ENCODE peak calls at places on chromosome 12, in ten cellular contexts. J is A673, D is AG09309, I is GM23338, U is dorsolateral prefrontal cortex, A is lower leg skin, K is tibial artery, Y is mesothelial cell of epicardium, P is IMR-90, F is GM13976. R is an unnamed sample.

GRCh38 chr12:28925726-28926376 is 223.2 kb upstream of the FAR2 start:
- DNase-seq in U (no peak), K (no peak), P (peak), J (no peak), Y (no peak), D (peak), A (peak), I (no peak), F (no peak), R (no peak)

GRCh38 chr12:33156042-33156441 is 259.5 kb upstream of the PKP2 start:
- DNase-seq in I (no peak), A (no peak), K (no peak), D (no peak), F (no peak), Y (no peak), U (no peak), J (no peak), P (no peak), R (no peak)

GRCh38 chr12:85575115-85576096 is 260.8 kb downstream of the RASSF9 start:
- DNase-seq in P (peak), U (no peak), F (peak), J (peak), Y (peak), K (peak), I (peak), A (peak), D (peak), R (peak)

GRCh38 chr12:3247596-3248270 is 170.6 kb downstream of the TSPAN9 start:
- DNase-seq in Y (no peak), U (no peak), J (peak), D (no peak), K (no peak), P (no peak), I (no peak), F (no peak), A (no peak), R (peak)

GRCh38 chr12:26651566-26652188 is 181.3 kb downstream of the ITPR2 start:
- DNase-seq in F (peak), K (no peak), I (peak), A (no peak), D (no peak), J (peak), Y (no peak), U (no peak), P (peak), R (peak)

GRCh38 chr12:132178801-132179401 is 34.6 kb downstream of the NOC4L start:
- DNase-seq in P (no peak), J (peak), U (no peak), K (no peak), A (no peak), Y (no peak), I (peak), D (no peak), F (no peak), R (no peak)

GRCh38 chr12:109595321-109595902 is 21.8 kb downstream of the MVK start:
- DNase-seq in J (no peak), A (no peak), D (no peak), K (no peak), Y (no peak), P (no peak), F (no peak), I (no peak), U (no peak), R (no peak)

GRCh38 chr12:131787143-131787660 is 41.0 kb upstream of the MMP17 start:
- DNase-seq in D (no peak), J (no peak), U (peak), Y (no peak), F (no peak), K (no peak), P (no peak), I (no peak), A (no peak), R (no peak)

GRCh38 chr12:48157889-48158370 is 615 bp upstream of the ASB8 start:
- DNase-seq in A (no peak), P (no peak), U (no peak), D (no peak), J (no peak), I (no peak), F (no peak), K (no peak), Y (no peak), R (no peak)

GRCh38 chr12:5188413-5188930 is 144.8 kb downstream of the KCNA5 start:
- DNase-seq in Y (no peak), D (no peak), I (no peak), U (no peak), P (no peak), K (no peak), A (no peak), J (no peak), F (no peak), R (no peak)

GRCh38 chr12:89280833-89281533 is 71.3 kb downstream of the DUSP6 start:
- DNase-seq in A (no peak), I (no peak), Y (no peak), P (peak), K (no peak), U (no peak), D (no peak), J (peak), F (no peak), R (no peak)

GRCh38 chr12:25994901-25995625 is 36.6 kb downstream of the RASSF8 start:
- DNase-seq in P (no peak), F (no peak), D (no peak), Y (no peak), A (no peak), I (peak), J (no peak), K (no peak), U (no peak), R (no peak)

GRCh38 chr12:100877776-100878175 is 83.2 kb downstream of the ANO4 start:
- DNase-seq in K (no peak), A (no peak), P (no peak), J (no peak), D (no peak), I (peak), F (no peak), U (no peak), Y (no peak), R (no peak)
- TF ChIP-seq CTCF in K (no peak), A (no peak), P (peak), J (peak), D (peak), I (peak), F (no peak), U (peak), Y (peak), R (peak)

DNA sequence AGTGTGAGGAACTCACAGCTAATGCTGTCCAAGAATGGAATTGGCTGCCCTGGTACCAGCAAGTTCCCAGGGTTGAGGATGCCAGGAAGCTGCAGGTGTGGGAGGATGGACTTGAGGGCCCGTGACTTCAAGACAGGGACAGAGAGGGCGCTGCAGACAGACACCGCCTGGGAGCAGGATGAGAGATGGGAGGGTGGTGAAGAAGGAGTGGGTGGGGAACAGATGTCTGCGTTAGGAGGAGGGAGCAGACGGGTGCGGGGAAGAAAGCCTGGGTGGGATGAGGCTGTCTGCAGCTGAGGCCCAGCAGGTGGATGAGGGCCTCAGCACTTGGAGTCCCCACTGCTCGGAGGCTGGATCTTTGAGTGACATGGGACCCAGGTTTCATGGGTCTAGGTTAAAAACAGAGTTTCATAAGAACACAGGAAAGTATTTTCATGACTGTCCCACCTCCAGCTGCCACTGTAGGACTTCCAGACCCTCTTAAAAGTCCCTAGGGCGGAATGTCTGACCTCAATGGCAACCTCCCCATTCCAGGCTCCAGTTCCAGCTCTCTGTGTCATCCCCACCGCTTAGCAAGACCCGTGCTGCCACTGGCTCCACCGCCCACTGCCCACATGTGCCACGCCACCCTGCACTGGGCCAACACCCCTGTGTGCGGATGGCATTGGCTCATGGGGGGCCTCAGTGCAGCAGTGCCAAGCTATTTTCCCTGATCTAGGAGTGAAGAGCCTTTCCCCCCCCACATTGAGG is 70.3 kb upstream of the SCN8A start:
- DNase-seq in K (no peak), J (no peak), U (peak), A (no peak), D (no peak), F (no peak), P (no peak), I (peak), Y (no peak), R (no peak)
- TF ChIP-seq CTCF in K (no peak), J (peak), U (no peak), A (no peak), D (no peak), F (no peak), P (no peak), I (peak), Y (no peak), R (no peak)

GRCh38 chr12:1873531-1874149 is 44.8 kb downstream of the CACNA2D4 start:
- DNase-seq in K (no peak), P (no peak), I (no peak), J (no peak), D (no peak), A (no peak), U (no peak), F (no peak), Y (no peak), R (no peak)

GRCh38 chr12:1870086-1870485 is 48.4 kb downstream of the CACNA2D4 start:
- DNase-seq in P (no peak), Y (no peak), U (no peak), F (no peak), A (no peak), I (peak), D (no peak), J (no peak), K (no peak), R (no peak)

GRCh38 chr12:1869145-1869544 is 48.8 kb downstream of the LRTM2 start:
- DNase-seq in K (no peak), P (no peak), I (no peak), J (no peak), F (no peak), Y (no peak), A (no peak), U (no peak), D (no peak), R (no peak)

GRCh38 chr12:1872448-1872847 is 46.0 kb downstream of the CACNA2D4 start:
- DNase-seq in F (no peak), Y (no peak), P (no peak), J (no peak), A (no peak), D (no peak), K (no peak), I (no peak), U (no peak), R (no peak)

DNA sequence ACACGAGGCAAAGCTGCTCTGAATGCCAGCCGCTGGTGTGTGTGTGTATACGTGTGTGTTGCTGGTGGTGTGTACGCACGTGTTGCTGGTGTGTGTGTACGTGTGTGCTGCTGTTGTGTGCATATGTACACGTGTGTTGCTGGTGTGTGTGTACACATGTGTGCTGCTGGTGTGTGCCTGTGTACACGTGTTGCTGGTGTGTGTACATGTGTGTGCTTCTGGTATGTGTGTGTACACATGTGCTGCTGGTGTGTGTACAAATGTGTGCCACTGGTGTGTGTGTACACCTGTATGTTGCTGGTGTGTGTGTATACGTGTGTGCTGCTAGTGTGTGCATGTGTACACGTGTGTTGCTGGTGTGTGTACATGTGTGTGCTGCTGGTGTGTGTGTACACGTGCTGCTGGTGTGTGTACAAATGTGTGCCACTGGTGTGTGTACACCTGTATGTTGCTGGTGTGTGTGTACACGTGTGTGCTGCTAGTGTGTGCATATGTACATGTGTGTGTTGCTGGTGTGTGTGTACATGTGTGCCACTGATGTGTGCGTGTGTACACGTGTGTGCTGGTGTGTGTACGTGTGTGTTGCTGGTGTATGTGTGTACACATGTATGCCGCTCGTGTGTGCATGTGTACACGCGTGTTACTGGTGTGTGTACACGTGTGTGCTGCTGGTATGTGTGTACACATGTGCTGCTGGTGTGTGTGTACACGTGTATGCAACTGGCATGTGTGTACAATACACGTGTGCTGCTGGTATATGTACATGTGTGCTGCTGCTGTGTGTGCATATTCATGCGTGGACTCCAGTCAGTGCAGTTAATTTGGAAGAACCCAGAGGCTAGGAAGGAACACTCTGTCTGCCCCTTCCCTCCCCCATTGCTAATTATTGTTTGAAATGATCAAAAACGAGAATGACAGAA is 47.2 kb downstream of the CACNA2D4 start:
- DNase-seq in I (no peak), F (no peak), A (no peak), J (no peak), U (no peak), Y (no peak), P (no peak), D (no peak), K (no peak), R (no peak)
- TF ChIP-seq CTCF in I (no peak), F (no peak), A (no peak), J (no peak), U (no peak), Y (no peak), P (no peak), D (no peak), K (no peak), R (no peak)

DNA sequence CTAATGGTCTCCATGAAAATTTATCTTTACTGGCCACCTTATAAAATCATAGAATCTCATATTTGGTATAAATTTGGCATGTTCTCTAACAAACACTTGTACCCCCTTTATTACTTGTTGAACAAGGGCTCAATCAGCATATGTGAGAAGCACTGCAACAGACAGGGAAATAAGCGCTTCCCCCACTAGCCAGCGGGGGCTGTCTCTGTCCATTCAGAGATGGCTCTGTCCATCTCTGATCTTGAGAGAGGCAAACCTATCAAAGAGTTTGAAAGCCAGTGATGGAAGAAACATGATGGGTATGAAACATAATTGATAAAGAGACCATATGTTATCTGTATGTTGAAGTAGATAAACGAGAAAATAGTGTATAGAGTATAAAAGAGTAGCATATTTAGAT is 326.8 kb downstream of the PDZRN4 start:
- DNase-seq in A (no peak), I (peak), J (peak), F (no peak), K (no peak), Y (no peak), U (no peak), D (no peak), P (no peak), R (no peak)
- TF ChIP-seq CTCF in A (no peak), I (peak), J (peak), F (no peak), K (no peak), Y (no peak), U (no peak), D (no peak), P (no peak), R (no peak)

GRCh38 chr12:19892186-19892585 is 452.9 kb downstream of the AEBP2 start:
- DNase-seq in I (no peak), D (no peak), A (no peak), K (no peak), U (no peak), P (peak), J (peak), Y (no peak), F (no peak), R (no peak)

GRCh38 chr12:19894049-19894448 is 454.8 kb downstream of the AEBP2 start:
- DNase-seq in F (peak), Y (no peak), I (no peak), U (no peak), P (peak), J (peak), K (no peak), A (no peak), D (peak), R (peak)

GRCh38 chr12:19895609-19896008 is 456.3 kb downstream of the AEBP2 start:
- DNase-seq in D (no peak), U (no peak), F (no peak), P (peak), Y (no peak), K (no peak), J (no peak), A (no peak), I (no peak), R (no peak)

GRCh38 chr12:19894803-19895202 is 455.5 kb downstream of the AEBP2 start:
- DNase-seq in P (peak), I (no peak), F (peak), D (no peak), U (no peak), K (no peak), Y (no peak), A (no peak), J (no peak), R (peak)

GRCh38 chr12:19893514-19893913 is 454.2 kb downstream of the AEBP2 start:
- DNase-seq in I (peak), D (no peak), P (peak), A (no peak), K (no peak), J (peak), Y (no peak), F (peak), U (no peak), R (peak)
- TF ChIP-seq CTCF in I (peak), D (peak), P (peak), A (no peak), K (no peak), J (peak), Y (no peak), F (no peak), U (no peak), R (peak)

GRCh38 chr12:124389537-124390441 is 94.9 kb downstream of the RFLNA start:
- DNase-seq in P (no peak), Y (no peak), A (no peak), J (no peak), D (no peak), K (no peak), U (no peak), I (no peak), F (no peak), R (no peak)

GRCh38 chr12:124387510-124387855 is 92.6 kb downstream of the RFLNA start:
- DNase-seq in F (no peak), A (no peak), I (no peak), D (no peak), K (no peak), J (no peak), Y (no peak), P (no peak), U (no peak), R (no peak)

GRCh38 chr12:124388038-124388676 is 93.3 kb downstream of the RFLNA start:
- DNase-seq in J (no peak), A (no peak), U (no peak), P (no peak), D (no peak), F (no peak), Y (no peak), I (no peak), K (no peak), R (no peak)

GRCh38 chr12:124390442-124391116 is 95.7 kb downstream of the RFLNA start:
- DNase-seq in J (no peak), A (no peak), P (peak), F (peak), I (no peak), K (peak), U (no peak), D (no peak), Y (no peak), R (peak)

DNA sequence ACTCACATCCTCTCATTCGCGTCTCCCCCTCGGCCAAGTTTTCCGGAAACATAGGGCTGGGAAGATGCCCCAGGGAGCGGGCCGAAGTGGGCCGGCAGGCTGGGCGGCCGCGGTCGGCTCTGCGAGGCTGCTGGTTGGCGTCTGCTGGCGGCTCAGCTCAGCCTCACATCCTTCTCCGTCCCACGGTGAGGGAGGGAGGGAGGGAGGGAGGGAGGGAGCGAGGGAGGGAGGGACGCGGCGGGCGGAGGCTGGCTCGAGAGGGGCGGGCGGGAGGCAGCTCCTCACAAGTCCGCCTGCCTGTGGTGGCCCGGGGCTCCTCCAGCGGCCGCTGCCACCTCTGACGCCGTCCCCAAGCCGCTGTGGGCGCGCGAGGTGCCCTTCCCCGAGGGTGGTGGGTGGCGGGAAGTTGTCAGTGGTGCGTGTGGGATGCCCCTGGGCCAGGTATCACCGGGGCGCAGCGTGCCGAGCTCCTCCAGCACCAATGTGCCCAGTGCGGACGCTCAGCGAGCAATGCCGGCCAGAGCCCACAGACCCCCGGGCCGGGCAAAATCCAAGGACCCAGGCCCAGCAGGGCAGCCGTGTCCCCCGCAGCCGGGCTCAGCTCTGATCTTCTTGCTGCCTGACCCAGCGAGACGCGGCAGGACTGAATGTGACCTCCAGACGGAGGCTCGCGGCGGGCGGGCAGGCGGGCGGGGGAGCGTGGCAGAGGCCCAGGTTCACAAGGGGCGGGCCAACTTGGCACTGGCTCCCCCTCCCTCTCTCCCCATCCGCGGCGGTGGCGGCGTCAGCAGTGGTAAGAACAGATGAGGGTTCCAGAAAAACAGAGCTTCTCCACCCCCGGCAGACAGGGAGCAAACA is 94.0 kb downstream of the RFLNA start:
- DNase-seq in F (no peak), J (peak), P (peak), D (no peak), A (peak), U (peak), Y (peak), I (peak), K (peak), R (peak)
- TF ChIP-seq CTCF in F (no peak), J (no peak), P (no peak), D (no peak), A (no peak), U (no peak), Y (no peak), I (no peak), K (no peak), R (no peak)

GRCh38 chr12:116773276-116773731 is 35.2 kb downstream of the RNFT2 start:
- DNase-seq in J (no peak), P (no peak), Y (no peak), A (no peak), D (peak), U (no peak), I (peak), F (no peak), K (no peak), R (no peak)
- TF ChIP-seq CTCF in J (peak), P (no peak), Y (no peak), A (no peak), D (peak), U (no peak), I (peak), F (no peak), K (no peak), R (no peak)

DNA sequence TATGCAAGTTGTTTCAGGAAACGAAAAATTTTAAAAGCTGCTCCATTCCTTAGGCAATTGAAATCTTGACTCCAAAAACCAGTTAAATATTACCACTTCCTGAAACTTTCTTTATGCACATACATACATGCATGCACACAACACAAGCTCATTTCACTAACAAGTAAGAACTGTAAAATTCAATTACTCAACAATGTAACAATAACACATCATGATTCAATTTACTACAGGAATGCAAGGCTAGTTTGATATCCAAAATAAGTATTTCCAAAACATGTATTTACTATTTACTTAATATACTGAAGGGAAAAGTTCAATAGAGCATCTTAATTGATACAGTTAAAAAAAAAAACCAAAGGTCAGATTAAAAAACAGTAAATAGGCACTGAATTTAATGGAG is 19.6 kb downstream of the NAP1L1 start:
- DNase-seq in P (no peak), K (no peak), I (no peak), J (no peak), F (no peak), U (no peak), A (no peak), Y (no peak), D (no peak), R (no peak)
- TF ChIP-seq CTCF in P (no peak), K (no peak), I (no peak), J (no peak), F (no peak), U (no peak), A (no peak), Y (no peak), D (no peak), R (no peak)